ENCODE peak calls at places on chromosomes 2 and 18, in five cellular contexts. K, J, G, R and C are unnamed samples.
A peak's percentile ranks its signal among the peaks of the same experiment; 100 is the strongest.

GRCh38 chr2:167550448-167550847 is 662.2 kb downstream of the XIRP2 start:
- DNase-seq in K (peak; percentile 22), J (peak; percentile 44), G (no peak), R (no peak), C (peak; percentile 26)

GRCh38 chr18:10194592-10194991 is 259.8 kb upstream of the APCDD1 start:
- DNase-seq in K (no peak), J (no peak), G (no peak), R (no peak), C (no peak)

GRCh38 chr18:22658318-22658717 is 240.6 kb upstream of the CTAGE1 start:
- DNase-seq in K (no peak), J (no peak), G (no peak), R (no peak), C (no peak)

GRCh38 chr2:37276291-37276690 is 44.8 kb downstream of the NDUFAF7 start:
- DNase-seq in K (no peak), J (peak; percentile 60), G (no peak), R (no peak), C (no peak)

GRCh38 chr18:27713727-27714080 is 463.2 kb downstream of the CDH2 start:
- DNase-seq in K (peak; percentile 92), J (peak; percentile 91), G (no peak), R (no peak), C (no peak)

GRCh38 chr18:34809697-34810096 is 99.6 kb downstream of the DTNA start:
- DNase-seq in K (peak; percentile 25), J (peak; percentile 53), G (no peak), R (no peak), C (no peak)

GRCh38 chr2:121075006-121075545 is 209.9 kb downstream of the TFCP2L1 start:
- DNase-seq in K (peak; percentile 98), J (peak; percentile 82), G (no peak), R (peak; percentile 62), C (no peak)

GRCh38 chr2:110653861-110654260 is 24.0 kb downstream of the BUB1 start:
- DNase-seq in K (no peak), J (no peak), G (no peak), R (no peak), C (no peak)

GRCh38 chr2:72330673-72331072 is 183.0 kb upstream of the CYP26B1 start:
- DNase-seq in K (peak; percentile 8), J (no peak), G (no peak), R (no peak), C (no peak)

GRCh38 chr2:86025229-86025820 is 80.4 kb downstream of the POLR1A start:
- DNase-seq in K (no peak), J (no peak), G (no peak), R (no peak), C (no peak)

GRCh38 chr2:44866131-44866530 is 75.4 kb upstream of the SIX3 start:
- DNase-seq in K (no peak), J (peak; percentile 1), G (no peak), R (no peak), C (no peak)

GRCh38 chr2:8281950-8282857 is 399.7 kb upstream of the ID2 start:
- DNase-seq in K (no peak), J (no peak), G (no peak), R (no peak), C (no peak)

GRCh38 chr2:7378642-7379041 is 461.4 kb downstream of the RNF144A start:
- DNase-seq in K (no peak), J (no peak), G (no peak), R (no peak), C (no peak)

GRCh38 chr18:22493940-22494339 is 76.2 kb upstream of the CTAGE1 start:
- DNase-seq in K (peak; percentile 79), J (peak; percentile 37), G (no peak), R (no peak), C (no peak)

GRCh38 chr18:58148954-58149471 is 105.0 kb downstream of the NEDD4L start:
- DNase-seq in K (no peak), J (no peak), G (no peak), R (no peak), C (no peak)

GRCh38 chr2:240160291-240161086 is 20.0 kb upstream of the OTOS start:
- DNase-seq in K (no peak), J (no peak), G (no peak), R (no peak), C (no peak)

GRCh38 chr2:52340185-52340584 is 1308.3 kb upstream of the NRXN1 start:
- DNase-seq in K (peak; percentile 14), J (no peak), G (no peak), R (no peak), C (no peak)

GRCh38 chr2:183458450-183458849 is 334.2 kb downstream of the NUP35 start:
- DNase-seq in K (no peak), J (no peak), G (no peak), R (no peak), C (no peak)

GRCh38 chr2:173187911-173188788 is 112.5 kb downstream of the MAP3K20 start:
- DNase-seq in K (peak; percentile 70), J (peak; percentile 71), G (no peak), R (no peak), C (no peak)

GRCh38 chr2:43218550-43219382 is 7.6 kb downstream of the ZFP36L2 start:
- DNase-seq in K (peak; percentile 34), J (peak; percentile 18), G (peak; percentile 74), R (peak; percentile 76), C (peak; percentile 53)

GRCh38 chr2:46306988-46307655 is 9.9 kb downstream of the EPAS1 start:
- DNase-seq in K (no peak), J (no peak), G (no peak), R (no peak), C (no peak)

GRCh38 chr2:29528891-29529520 is 392.4 kb downstream of the ALK start:
- DNase-seq in K (peak; percentile 76), J (peak; percentile 49), G (no peak), R (no peak), C (no peak)

GRCh38 chr2:190533968-190534309 is 583 bp downstream of the NEMP2 start:
- DNase-seq in K (no peak), J (no peak), G (peak; percentile 56), R (peak; percentile 61), C (no peak)

GRCh38 chr2:12728221-12728777 is 11.6 kb downstream of the TRIB2 start:
- DNase-seq in K (no peak), J (no peak), G (peak; percentile 43), R (peak; percentile 76), C (peak; percentile 32)

GRCh38 chr2:146324954-146325353 is 1519.9 kb upstream of the ACVR2A start:
- DNase-seq in K (peak; percentile 21), J (no peak), G (no peak), R (no peak), C (no peak)

GRCh38 chr2:30366199-30366691 is 80.8 kb upstream of the LCLAT1 start:
- DNase-seq in K (peak; percentile 64), J (no peak), G (peak; percentile 23), R (peak; percentile 25), C (no peak)

GRCh38 chr2:158619496-158619895 is 162.7 kb downstream of the PKP4 start:
- DNase-seq in K (peak; percentile 70), J (peak; percentile 64), G (no peak), R (no peak), C (no peak)

GRCh38 chr2:64609229-64609994 is 44.3 kb downstream of the SERTAD2 start:
- DNase-seq in K (peak; percentile 39), J (peak; percentile 62), G (peak; percentile 62), R (peak; percentile 82), C (peak; percentile 91)

GRCh38 chr2:38446418-38446817 is 69.3 kb upstream of the ATL2 start:
- DNase-seq in K (no peak), J (peak; percentile 18), G (no peak), R (no peak), C (no peak)

GRCh38 chr2:200649724-200650123 is 63.9 kb downstream of the AOX1 start:
- DNase-seq in K (no peak), J (no peak), G (no peak), R (no peak), C (no peak)

GRCh38 chr2:197851451-197851850 is 47.1 kb downstream of the PLCL1 start:
- DNase-seq in K (no peak), J (no peak), G (no peak), R (no peak), C (peak; percentile 10)

GRCh38 chr2:232280341-232280740 is 98.2 kb upstream of the ALPP start:
- DNase-seq in K (no peak), J (no peak), G (no peak), R (no peak), C (no peak)

GRCh38 chr18:51687845-51688585 is 490.5 kb upstream of the MEX3C start:
- DNase-seq in K (no peak), J (no peak), G (no peak), R (no peak), C (no peak)

GRCh38 chr2:150204449-150204848 is 283.0 kb downstream of the RND3 start:
- DNase-seq in K (peak; percentile 87), J (peak; percentile 93), G (no peak), R (no peak), C (no peak)

GRCh38 chr2:134576478-134576877 is 142.3 kb downstream of the TMEM163 start:
- DNase-seq in K (no peak), J (no peak), G (no peak), R (no peak), C (no peak)

GRCh38 chr2:231452799-231453508 is 11.3 kb downstream of the NCL start:
- DNase-seq in K (no peak), J (no peak), G (no peak), R (no peak), C (no peak)

GRCh38 chr2:61328707-61329251 is 142.1 kb downstream of the USP34 start:
- DNase-seq in K (peak; percentile 21), J (no peak), G (no peak), R (no peak), C (peak; percentile 5)

GRCh38 chr2:191571163-191571769 is 106.7 kb upstream of the NABP1 start:
- DNase-seq in K (peak; percentile 73), J (peak; percentile 86), G (no peak), R (peak; percentile 30), C (no peak)

DNA sequence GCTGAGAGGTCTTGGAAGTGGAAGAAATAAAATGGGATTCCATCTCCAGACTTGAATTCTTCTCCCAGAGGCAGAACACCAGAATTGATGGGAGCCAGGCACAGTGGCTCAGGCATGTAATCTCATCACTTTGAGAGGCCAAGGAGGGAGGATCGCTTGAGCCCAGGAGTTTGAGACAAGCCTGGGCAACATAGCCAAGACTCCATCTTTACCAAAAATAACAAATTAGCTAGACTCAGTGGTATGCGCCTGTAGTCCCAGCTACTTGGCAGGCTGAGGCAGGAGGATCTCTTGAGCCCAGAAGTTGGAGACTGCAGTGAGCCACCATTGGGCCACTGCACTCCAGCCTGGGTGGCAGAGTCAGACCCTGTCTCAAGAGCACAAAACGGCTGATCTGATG is 144.3 kb downstream of the C1D start:
- DNase-seq in K (peak; percentile 20), J (no peak), G (no peak), R (no peak), C (no peak)
- TF ChIP-seq CTCF in K (no peak), J (no peak), G (no peak), R (no peak), C (no peak)

GRCh38 chr2:57544626-57545025 is 502.0 kb upstream of the VRK2 start:
- DNase-seq in K (no peak), J (no peak), G (no peak), R (no peak), C (no peak)
- TF ChIP-seq CTCF in K (no peak), J (no peak), G (no peak), R (no peak), C (no peak)

GRCh38 chr2:175309799-175310198 is 128.3 kb upstream of the ATP5MC3 start:
- DNase-seq in K (peak; percentile 10), J (peak; percentile 15), G (no peak), R (no peak), C (peak; percentile 29)
- TF ChIP-seq CTCF in K (peak; percentile 41), J (peak; percentile 37), G (no peak), R (peak; percentile 65), C (peak; percentile 56)

GRCh38 chr2:127661949-127662510 is 13.3 kb downstream of the LIMS2 start:
- DNase-seq in K (no peak), J (no peak), G (no peak), R (no peak), C (no peak)
- TF ChIP-seq CTCF in K (no peak), J (no peak), G (no peak), R (no peak), C (no peak)